ENCODE peak calls at places on chromosomes 2 and 18, in eight cellular contexts. One of them, this sample, is unnamed.
A peak's percentile ranks its signal among the peaks of the same experiment; 100 is the strongest.

GRCh38 chr18:21761471-21762115 is 21.0 kb downstream of the MIB1 start:
- DNase-seq in prostate gland: no peak
- DNase-seq in cardiac septum: no peak
- DNase-seq in bronchial epithelial cell: no peak
- DNase-seq in NCI-H2171: no peak
- DNase-seq in amniotic epithelial cell: no peak
- DNase-seq in GM18507: no peak
- DNase-seq in substantia nigra: no peak
- DNase-seq in this sample: no peak

GRCh38 chr2:10329880-10330699 is 27.4 kb downstream of the HPCAL1 start:
- DNase-seq in prostate gland: no peak
- DNase-seq in cardiac septum: no peak
- DNase-seq in bronchial epithelial cell: peak; percentile 10
- DNase-seq in NCI-H2171: no peak
- DNase-seq in amniotic epithelial cell: peak; percentile 47
- DNase-seq in GM18507: no peak
- DNase-seq in substantia nigra: no peak
- DNase-seq in this sample: no peak

GRCh38 chr2:64017811-64018714 is 1.2 kb downstream of the VPS54 start:
- DNase-seq in prostate gland: peak; percentile 13
- DNase-seq in cardiac septum: no peak
- DNase-seq in bronchial epithelial cell: peak; percentile 38
- DNase-seq in NCI-H2171: peak; percentile 1
- DNase-seq in amniotic epithelial cell: peak; percentile 42
- DNase-seq in GM18507: no peak
- DNase-seq in substantia nigra: no peak
- DNase-seq in this sample: no peak

GRCh38 chr2:231425291-231425810 is 29.8 kb downstream of the B3GNT7 start:
- DNase-seq in prostate gland: no peak
- DNase-seq in cardiac septum: no peak
- DNase-seq in bronchial epithelial cell: no peak
- DNase-seq in NCI-H2171: no peak
- DNase-seq in amniotic epithelial cell: no peak
- DNase-seq in GM18507: no peak
- DNase-seq in substantia nigra: no peak
- DNase-seq in this sample: no peak

GRCh38 chr2:42926438-42927333 is 134.3 kb upstream of the HAAO start:
- DNase-seq in prostate gland: no peak
- DNase-seq in cardiac septum: no peak
- DNase-seq in bronchial epithelial cell: no peak
- DNase-seq in NCI-H2171: no peak
- DNase-seq in amniotic epithelial cell: no peak
- DNase-seq in GM18507: no peak
- DNase-seq in substantia nigra: no peak
- DNase-seq in this sample: no peak

GRCh38 chr18:8435376-8435775 is 173.9 kb upstream of the RAB12 start:
- DNase-seq in prostate gland: no peak
- DNase-seq in cardiac septum: no peak
- DNase-seq in bronchial epithelial cell: no peak
- DNase-seq in NCI-H2171: peak; percentile 86
- DNase-seq in amniotic epithelial cell: no peak
- DNase-seq in GM18507: no peak
- DNase-seq in substantia nigra: no peak
- DNase-seq in this sample: no peak

GRCh38 chr2:72185166-72185565 is 37.5 kb upstream of the CYP26B1 start:
- DNase-seq in prostate gland: no peak
- DNase-seq in cardiac septum: no peak
- DNase-seq in bronchial epithelial cell: no peak
- DNase-seq in NCI-H2171: no peak
- DNase-seq in amniotic epithelial cell: no peak
- DNase-seq in GM18507: no peak
- DNase-seq in substantia nigra: no peak
- DNase-seq in this sample: no peak

GRCh38 chr2:241813806-241814570 is 5.0 kb downstream of the NEU4 start:
- DNase-seq in prostate gland: no peak
- DNase-seq in cardiac septum: peak; percentile 67
- DNase-seq in bronchial epithelial cell: no peak
- DNase-seq in NCI-H2171: no peak
- DNase-seq in amniotic epithelial cell: no peak
- DNase-seq in GM18507: no peak
- DNase-seq in substantia nigra: no peak
- DNase-seq in this sample: peak; percentile 34

GRCh38 chr2:196170681-196171247 is 614 bp downstream of the STK17B start:
- DNase-seq in prostate gland: peak; percentile 23
- DNase-seq in cardiac septum: peak; percentile 78
- DNase-seq in bronchial epithelial cell: peak; percentile 38
- DNase-seq in NCI-H2171: no peak
- DNase-seq in amniotic epithelial cell: peak; percentile 61
- DNase-seq in GM18507: no peak
- DNase-seq in substantia nigra: no peak
- DNase-seq in this sample: peak; percentile 80

GRCh38 chr2:3126171-3126685 is 251.4 kb downstream of the EIPR1 start:
- DNase-seq in prostate gland: no peak
- DNase-seq in cardiac septum: no peak
- DNase-seq in bronchial epithelial cell: no peak
- DNase-seq in NCI-H2171: no peak
- DNase-seq in amniotic epithelial cell: no peak
- DNase-seq in GM18507: no peak
- DNase-seq in substantia nigra: no peak
- DNase-seq in this sample: peak; percentile 34

GRCh38 chr18:75161629-75162028 is 47.3 kb downstream of the PTGR3 start:
- DNase-seq in prostate gland: no peak
- DNase-seq in cardiac septum: no peak
- DNase-seq in bronchial epithelial cell: no peak
- DNase-seq in NCI-H2171: no peak
- DNase-seq in amniotic epithelial cell: peak; percentile 12
- DNase-seq in GM18507: no peak
- DNase-seq in substantia nigra: no peak
- DNase-seq in this sample: no peak

GRCh38 chr2:176830362-176830761 is 382.2 kb upstream of the HNRNPA3 start:
- DNase-seq in prostate gland: no peak
- DNase-seq in cardiac septum: no peak
- DNase-seq in bronchial epithelial cell: no peak
- DNase-seq in NCI-H2171: no peak
- DNase-seq in amniotic epithelial cell: no peak
- DNase-seq in GM18507: no peak
- DNase-seq in substantia nigra: no peak
- DNase-seq in this sample: no peak

GRCh38 chr2:196586511-196586991 is 53.0 kb upstream of the CCDC150 start:
- DNase-seq in prostate gland: no peak
- DNase-seq in cardiac septum: no peak
- DNase-seq in bronchial epithelial cell: peak; percentile 75
- DNase-seq in NCI-H2171: peak; percentile 34
- DNase-seq in amniotic epithelial cell: peak; percentile 59
- DNase-seq in GM18507: no peak
- DNase-seq in substantia nigra: no peak
- DNase-seq in this sample: no peak

GRCh38 chr18:10361660-10362059 is 92.8 kb upstream of the APCDD1 start:
- DNase-seq in prostate gland: no peak
- DNase-seq in cardiac septum: no peak
- DNase-seq in bronchial epithelial cell: no peak
- DNase-seq in NCI-H2171: no peak
- DNase-seq in amniotic epithelial cell: no peak
- DNase-seq in GM18507: no peak
- DNase-seq in substantia nigra: no peak
- DNase-seq in this sample: no peak

GRCh38 chr18:26702023-26702422 is 153.7 kb upstream of the KCTD1 start:
- DNase-seq in prostate gland: no peak
- DNase-seq in cardiac septum: no peak
- DNase-seq in bronchial epithelial cell: no peak
- DNase-seq in NCI-H2171: no peak
- DNase-seq in amniotic epithelial cell: no peak
- DNase-seq in GM18507: no peak
- DNase-seq in substantia nigra: no peak
- DNase-seq in this sample: no peak

GRCh38 chr2:24024018-24024417 is 14.1 kb downstream of the MFSD2B start:
- DNase-seq in prostate gland: no peak
- DNase-seq in cardiac septum: no peak
- DNase-seq in bronchial epithelial cell: no peak
- DNase-seq in NCI-H2171: no peak
- DNase-seq in amniotic epithelial cell: peak; percentile 34
- DNase-seq in GM18507: no peak
- DNase-seq in substantia nigra: no peak
- DNase-seq in this sample: no peak

GRCh38 chr2:226800941-226801784 is 1.5 kb upstream of the IRS1 start:
- DNase-seq in prostate gland: peak; percentile 82
- DNase-seq in cardiac septum: peak; percentile 91
- DNase-seq in bronchial epithelial cell: peak; percentile 71
- DNase-seq in NCI-H2171: peak; percentile 64
- DNase-seq in amniotic epithelial cell: peak; percentile 78
- DNase-seq in GM18507: peak; percentile 77
- DNase-seq in substantia nigra: peak; percentile 75
- DNase-seq in this sample: peak; percentile 92

GRCh38 chr2:25814681-25815080 is 63.6 kb downstream of the ASXL2 start:
- DNase-seq in prostate gland: no peak
- DNase-seq in cardiac septum: no peak
- DNase-seq in bronchial epithelial cell: peak; percentile 82
- DNase-seq in NCI-H2171: no peak
- DNase-seq in amniotic epithelial cell: peak; percentile 17
- DNase-seq in GM18507: no peak
- DNase-seq in substantia nigra: no peak
- DNase-seq in this sample: no peak

GRCh38 chr2:121722479-121722878 is 14.2 kb downstream of the NIFK start:
- DNase-seq in prostate gland: no peak
- DNase-seq in cardiac septum: no peak
- DNase-seq in bronchial epithelial cell: peak; percentile 94
- DNase-seq in NCI-H2171: no peak
- DNase-seq in amniotic epithelial cell: peak; percentile 76
- DNase-seq in GM18507: no peak
- DNase-seq in substantia nigra: no peak
- DNase-seq in this sample: no peak

GRCh38 chr2:45315881-45316280 is 295.2 kb downstream of the SRBD1 start:
- DNase-seq in prostate gland: no peak
- DNase-seq in cardiac septum: no peak
- DNase-seq in bronchial epithelial cell: peak; percentile 20
- DNase-seq in NCI-H2171: no peak
- DNase-seq in amniotic epithelial cell: peak; percentile 79
- DNase-seq in GM18507: no peak
- DNase-seq in substantia nigra: no peak
- DNase-seq in this sample: no peak